ENCODE peak calls at places on chromosomes 5 and 9, in five cellular contexts. One of them, this sample, is unnamed.

GRCh38 chr5:173653822-173654523 is 37.5 kb upstream of the BOD1 start:
- DNase-seq in A549: no peak
- DNase-seq in sigmoid colon: no peak
- DNase-seq in testis: no peak
- DNase-seq in stomach: no peak
- DNase-seq in this sample: no peak

GRCh38 chr9:95425910-95426551 is 90.7 kb downstream of the PTCH1 start:
- DNase-seq in sigmoid colon: no peak
- DNase-seq in testis: no peak
- DNase-seq in stomach: no peak
- DNase-seq in A549: peak; percentile 77
- DNase-seq in this sample: peak; percentile 31

GRCh38 chr9:113772121-113772885 is 103.8 kb upstream of the ZNF618 start:
- DNase-seq in A549: no peak
- DNase-seq in stomach: no peak
- DNase-seq in testis: peak; percentile 20
- DNase-seq in sigmoid colon: no peak
- DNase-seq in this sample: no peak

GRCh38 chr9:129310666-129311350 is 132.7 kb upstream of the IER5L start:
- DNase-seq in sigmoid colon: peak; percentile 29
- DNase-seq in stomach: peak; percentile 9
- DNase-seq in A549: no peak
- DNase-seq in testis: peak; percentile 2
- DNase-seq in this sample: no peak

GRCh38 chr5:178284095-178284675 is 51.6 kb upstream of the PHYKPL start:
- DNase-seq in sigmoid colon: no peak
- DNase-seq in stomach: no peak
- DNase-seq in testis: no peak
- DNase-seq in A549: no peak
- DNase-seq in this sample: no peak

GRCh38 chr9:112017878-112018277 is 121.3 kb downstream of the UGCG start:
- DNase-seq in testis: no peak
- DNase-seq in sigmoid colon: no peak
- DNase-seq in stomach: no peak
- DNase-seq in A549: no peak
- DNase-seq in this sample: no peak

GRCh38 chr5:73460133-73460532 is 11.6 kb upstream of the FOXD1 start:
- DNase-seq in A549: no peak
- DNase-seq in sigmoid colon: no peak
- DNase-seq in stomach: no peak
- DNase-seq in testis: no peak
- DNase-seq in this sample: no peak

GRCh38 chr5:173201636-173202265 is 33.3 kb downstream of the NKX2-5 start:
- DNase-seq in sigmoid colon: no peak
- DNase-seq in stomach: no peak
- DNase-seq in A549: peak; percentile 82
- DNase-seq in testis: no peak
- DNase-seq in this sample: no peak

GRCh38 chr5:58582411-58583393 is at the start of gene RAB3C:
- DNase-seq in sigmoid colon: peak; percentile 77
- DNase-seq in testis: peak; percentile 97
- DNase-seq in A549: peak; percentile 87
- DNase-seq in stomach: peak; percentile 92
- DNase-seq in this sample: peak; percentile 96

GRCh38 chr5:138635268-138635667 is 60.1 kb upstream of the HSPA9 start:
- DNase-seq in stomach: no peak
- DNase-seq in A549: no peak
- DNase-seq in sigmoid colon: peak; percentile 70
- DNase-seq in testis: no peak
- DNase-seq in this sample: peak; percentile 26

GRCh38 chr9:109331353-109331752 is 10.5 kb upstream of the EPB41L4B start:
- DNase-seq in stomach: peak; percentile 96
- DNase-seq in A549: no peak
- DNase-seq in sigmoid colon: no peak
- DNase-seq in testis: peak; percentile 28
- DNase-seq in this sample: peak; percentile 98

GRCh38 chr9:110659891-110660541 is 8.6 kb upstream of the MUSK start:
- DNase-seq in testis: no peak
- DNase-seq in sigmoid colon: no peak
- DNase-seq in A549: no peak
- DNase-seq in stomach: no peak
- DNase-seq in this sample: no peak

GRCh38 chr9:123320814-123321213 is 35.2 kb upstream of the CRB2 start:
- DNase-seq in testis: no peak
- DNase-seq in A549: no peak
- DNase-seq in stomach: no peak
- DNase-seq in sigmoid colon: no peak
- DNase-seq in this sample: no peak

GRCh38 chr9:132485454-132485853 is 75.4 kb downstream of the CFAP77 start:
- DNase-seq in testis: no peak
- DNase-seq in stomach: no peak
- DNase-seq in A549: no peak
- DNase-seq in sigmoid colon: no peak
- DNase-seq in this sample: no peak

GRCh38 chr5:151107738-151108520 is 27.1 kb upstream of the TNIP1 start:
- DNase-seq in sigmoid colon: peak; percentile 94
- DNase-seq in testis: peak; percentile 61
- DNase-seq in stomach: peak; percentile 83
- DNase-seq in A549: no peak
- DNase-seq in this sample: peak; percentile 95

GRCh38 chr5:145858929-145859328 is 13.9 kb downstream of the GRXCR2 start:
- DNase-seq in sigmoid colon: no peak
- DNase-seq in testis: no peak
- DNase-seq in stomach: no peak
- DNase-seq in A549: no peak
- DNase-seq in this sample: no peak

GRCh38 chr9:2267171-2267740 is 252.1 kb downstream of the SMARCA2 start:
- DNase-seq in testis: peak; percentile 22
- DNase-seq in A549: no peak
- DNase-seq in stomach: no peak
- DNase-seq in sigmoid colon: no peak
- DNase-seq in this sample: peak; percentile 52
- H3K4me1 ChIP-seq in testis: peaks cover 5% of the 10 kb centered on the region
- H3K4me1 ChIP-seq in A549: peaks cover under 1% of the 10 kb centered on the region
- H3K4me1 ChIP-seq in stomach: peaks cover 25% of the 10 kb centered on the region
- H3K4me1 ChIP-seq in sigmoid colon: no peaks in the 10 kb centered on the region
- H3K4me1 ChIP-seq in this sample: no peaks in the 10 kb centered on the region

GRCh38 chr5:143056331-143056689 is 286.1 kb downstream of the ARHGAP26 start:
- DNase-seq in sigmoid colon: no peak
- DNase-seq in testis: no peak
- DNase-seq in stomach: no peak
- DNase-seq in A549: no peak
- DNase-seq in this sample: no peak

GRCh38 chr5:143055596-143056330 is 285.6 kb downstream of the ARHGAP26 start:
- DNase-seq in testis: no peak
- DNase-seq in sigmoid colon: no peak
- DNase-seq in stomach: no peak
- DNase-seq in A549: no peak
- DNase-seq in this sample: no peak

GRCh38 chr5:143059355-143059754 is 289.2 kb downstream of the ARHGAP26 start:
- DNase-seq in testis: no peak
- DNase-seq in A549: no peak
- DNase-seq in stomach: no peak
- DNase-seq in sigmoid colon: no peak
- DNase-seq in this sample: no peak

GRCh38 chr5:143057580-143057999 is 287.4 kb downstream of the ARHGAP26 start:
- DNase-seq in testis: no peak
- DNase-seq in stomach: no peak
- DNase-seq in sigmoid colon: no peak
- DNase-seq in A549: no peak
- DNase-seq in this sample: no peak

DNA sequence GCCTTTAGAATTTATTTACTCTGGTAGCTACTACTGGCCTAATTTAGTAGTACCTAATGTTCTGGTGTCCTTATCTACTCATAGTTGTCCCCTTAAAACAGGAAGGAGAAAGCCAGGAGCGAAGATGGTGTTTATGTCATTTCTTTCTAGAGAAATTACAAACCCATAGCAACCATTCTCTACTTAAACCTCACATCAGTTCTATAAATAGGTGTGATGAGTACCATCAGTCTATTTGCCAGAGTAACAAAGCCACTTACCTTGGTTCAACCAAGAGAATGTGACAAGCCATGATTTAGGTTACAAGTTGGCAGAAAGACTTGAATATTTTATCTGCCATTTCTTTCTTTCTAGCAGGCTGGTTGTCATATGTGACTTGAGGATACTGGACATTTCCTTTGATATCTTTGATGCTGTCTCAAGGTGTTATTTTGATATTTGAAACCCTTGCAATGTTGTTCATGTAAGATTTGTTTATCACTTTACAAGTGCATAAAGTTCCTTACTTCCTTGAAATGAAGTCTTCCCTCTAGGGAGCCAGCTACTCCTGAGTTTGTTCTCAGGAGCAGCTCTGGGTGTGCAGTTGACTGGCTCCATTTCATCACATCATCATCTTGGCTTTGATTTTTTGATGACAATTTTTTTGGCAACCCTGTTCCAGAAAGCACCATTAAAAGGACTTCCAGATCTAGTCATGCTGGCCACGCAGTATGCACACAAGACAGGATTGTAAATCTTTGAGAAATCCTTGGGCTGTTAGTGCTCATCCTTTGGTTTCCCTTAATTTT is 286.8 kb downstream of the ARHGAP26 start:
- DNase-seq in A549: no peak
- DNase-seq in sigmoid colon: no peak
- DNase-seq in testis: no peak
- DNase-seq in stomach: no peak
- DNase-seq in this sample: no peak
- TF ChIP-seq POLR2A in A549: no peak
- TF ChIP-seq POLR2A in sigmoid colon: no peak
- TF ChIP-seq POLR2A in testis: no peak
- TF ChIP-seq POLR2A in stomach: no peak
- TF ChIP-seq POLR2A in this sample: no peak

DNA sequence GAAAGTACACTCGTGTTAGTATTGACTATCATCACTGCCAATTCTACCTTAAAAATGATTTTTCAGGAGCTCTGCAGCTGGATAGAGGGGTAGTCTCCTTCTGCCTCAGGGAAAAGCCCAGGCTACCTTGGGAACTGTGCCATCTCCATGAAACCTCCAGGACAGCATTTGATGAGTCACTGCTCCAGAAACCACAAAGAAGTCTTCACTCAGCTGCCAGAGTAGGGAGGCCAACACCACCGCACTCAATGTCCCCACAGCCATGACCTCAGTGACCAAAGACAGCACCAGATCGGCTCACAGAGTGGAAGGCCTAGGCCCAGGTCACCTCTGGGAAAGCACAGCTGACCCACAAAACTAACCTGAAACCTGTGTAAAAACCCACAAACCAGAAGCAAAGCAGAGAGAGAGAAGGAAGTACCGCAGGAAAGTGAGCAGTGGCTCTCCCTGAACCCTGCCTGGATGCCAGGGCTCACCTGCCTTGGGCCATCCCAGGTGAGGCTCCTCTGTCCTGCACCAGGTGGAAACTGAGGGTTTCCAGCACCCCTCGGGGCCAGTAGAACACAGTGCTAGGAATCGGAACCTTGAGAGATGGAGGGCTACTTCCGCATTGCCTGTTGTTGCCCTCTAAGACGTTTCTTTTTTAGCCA is 30.0 kb downstream of the S1PR3 start:
- DNase-seq in testis: peak; percentile 69
- DNase-seq in sigmoid colon: no peak
- DNase-seq in stomach: peak; percentile 39
- DNase-seq in A549: peak; percentile 41
- DNase-seq in this sample: peak; percentile 20
- H3K27ac ChIP-seq in testis: peak overlapping the region; percentile 18
- H3K27ac ChIP-seq in sigmoid colon: peak overlapping the region; percentile 49
- H3K27ac ChIP-seq in stomach: peak overlapping the region; percentile 79
- H3K27ac ChIP-seq in A549: peak overlapping the region; percentile 73
- H3K27ac ChIP-seq in this sample: no peak overlapping the region

GRCh38 chr9:134375430-134376385 is 49.5 kb downstream of the RXRA start:
- DNase-seq in testis: peak; percentile 83
- DNase-seq in stomach: no peak
- DNase-seq in A549: no peak
- DNase-seq in sigmoid colon: peak; percentile 87
- DNase-seq in this sample: peak; percentile 72

GRCh38 chr9:134377976-134378375 is 51.7 kb downstream of the RXRA start:
- DNase-seq in sigmoid colon: peak; percentile 88
- DNase-seq in stomach: peak; percentile 94
- DNase-seq in A549: peak; percentile 67
- DNase-seq in testis: peak; percentile 70
- DNase-seq in this sample: peak; percentile 89

GRCh38 chr9:134376386-134377142 is 50.3 kb downstream of the RXRA start:
- DNase-seq in sigmoid colon: no peak
- DNase-seq in testis: peak; percentile 70
- DNase-seq in A549: no peak
- DNase-seq in stomach: no peak
- DNase-seq in this sample: peak; percentile 43

GRCh38 chr9:134378901-134379338 is 52.7 kb downstream of the RXRA start:
- DNase-seq in stomach: peak; percentile 78
- DNase-seq in sigmoid colon: peak; percentile 83
- DNase-seq in A549: peak; percentile 85
- DNase-seq in testis: peak; percentile 79
- DNase-seq in this sample: peak; percentile 52

DNA sequence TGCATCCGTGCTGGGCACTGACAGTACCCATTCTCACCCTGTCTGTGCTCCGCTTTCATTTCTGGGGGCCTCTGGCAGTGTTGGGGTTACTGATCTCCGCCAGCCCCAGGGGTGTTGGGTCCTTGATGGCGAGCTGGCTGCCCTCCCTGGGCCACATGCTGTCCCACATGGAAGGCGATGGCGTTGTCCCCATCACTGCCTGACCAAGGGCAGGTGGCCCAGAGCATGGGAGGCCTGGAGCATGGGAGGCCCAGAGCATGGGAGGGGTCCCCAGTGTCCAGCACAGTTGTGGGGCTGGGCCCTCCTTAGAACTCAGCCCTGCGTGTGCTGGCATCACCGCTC is 50.9 kb downstream of the RXRA start:
- DNase-seq in stomach: no peak
- DNase-seq in sigmoid colon: no peak
- DNase-seq in testis: no peak
- DNase-seq in A549: no peak
- DNase-seq in this sample: no peak
- H3K4me1 ChIP-seq in stomach: peaks cover 100% of the 10 kb centered on the region
- H3K4me1 ChIP-seq in sigmoid colon: no peaks in the 10 kb centered on the region
- H3K4me1 ChIP-seq in testis: peaks cover 94% of the 10 kb centered on the region
- H3K4me1 ChIP-seq in A549: peaks cover 94% of the 10 kb centered on the region
- H3K4me1 ChIP-seq in this sample: peaks cover 95% of the 10 kb centered on the region

This sample was measured in body of pancreas.